ENCODE peak calls at places on chromosomes 4 and X, in five cellular contexts. T, A, V, O and B are unnamed samples.

GRCh38 chrX:143632625-143633387 is 3.1 kb downstream of the SLITRK4 start:
- ATAC-seq in T (no peak), V (no peak), A (no peak), O (no peak), B (no peak)

GRCh38 chrX:70134116-70134477 is 850 bp downstream of the IGBP1 start:
- ATAC-seq in V (peak; percentile 3), O (peak; percentile 47), T (peak; percentile 56), A (peak; percentile 26), B (no peak)

GRCh38 chr4:110653602-110654253 is 30.9 kb upstream of the PITX2 start:
- ATAC-seq in O (no peak), A (no peak), T (no peak), V (no peak), B (no peak)

GRCh38 chr4:103947617-103948016 is 227.8 kb upstream of the TACR3 start:
- ATAC-seq in A (no peak), T (no peak), O (no peak), V (no peak), B (no peak)

GRCh38 chrX:96909291-96909690 is 25.6 kb downstream of the RPA4 start:
- ATAC-seq in A (no peak), V (no peak), T (no peak), O (no peak), B (no peak)

GRCh38 chrX:9902651-9903050 is 64.5 kb upstream of the CLDN34 start:
- ATAC-seq in T (no peak), A (peak; percentile 43), V (no peak), O (no peak), B (no peak)

GRCh38 chrX:124337916-124338315 is 5.5 kb downstream of the TEX13D start:
- ATAC-seq in O (no peak), A (no peak), T (no peak), V (no peak), B (no peak)

GRCh38 chr4:40838742-40839141 is 89.0 kb downstream of the NSUN7 start:
- ATAC-seq in A (no peak), T (no peak), O (no peak), V (no peak), B (no peak)

GRCh38 chr4:99624141-99624719 is 33.4 kb downstream of the C4orf54 start:
- ATAC-seq in A (no peak), V (peak; percentile 62), O (no peak), T (no peak), B (peak; percentile 75)

GRCh38 chrX:115909017-115909416 is 261.5 kb upstream of the AGTR2 start:
- ATAC-seq in T (no peak), A (no peak), V (no peak), O (no peak), B (no peak)

GRCh38 chrX:130395341-130395740 is 6.4 kb upstream of the RBMX2 start:
- ATAC-seq in A (no peak), V (no peak), O (no peak), T (no peak), B (no peak)

GRCh38 chr4:44916406-44916805 is 190.1 kb upstream of the GNPDA2 start:
- ATAC-seq in A (no peak), O (no peak), T (no peak), V (no peak), B (no peak)

GRCh38 chr4:10100734-10101216 is 15.8 kb downstream of the WDR1 start:
- ATAC-seq in V (peak; percentile 27), O (peak; percentile 2), T (peak; percentile 5), A (no peak), B (peak; percentile 5)

GRCh38 chrX:123184199-123184857 is at the start of gene GRIA3:
- ATAC-seq in T (no peak), V (no peak), A (no peak), O (no peak), B (peak; percentile 32)

GRCh38 chrX:110853610-110854009 is 58.0 kb upstream of the CHRDL1 start:
- ATAC-seq in T (peak; percentile 40), O (peak; percentile 72), V (no peak), A (peak; percentile 61), B (no peak)

GRCh38 chr4:119490335-119490734 is 138.3 kb downstream of the PDE5A start:
- ATAC-seq in V (no peak), A (no peak), T (no peak), O (peak; percentile 84), B (no peak)

GRCh38 chr4:77073981-77074865 is 1.6 kb downstream of the CCNI start:
- ATAC-seq in A (no peak), V (no peak), O (no peak), T (peak; percentile 7), B (no peak)

GRCh38 chrX:41045960-41046567 is 39.2 kb upstream of the USP9X start:
- ATAC-seq in A (no peak), V (peak; percentile 59), T (peak; percentile 60), O (peak; percentile 26), B (peak; percentile 70)

GRCh38 chr4:99028187-99028586 is 32.7 kb downstream of the METAP1 start:
- ATAC-seq in T (no peak), A (no peak), V (no peak), O (peak; percentile 73), B (no peak)

GRCh38 chrX:70908541-70908940 is at the start of gene TEX11:
- ATAC-seq in O (no peak), V (no peak), T (peak; percentile 100), A (no peak), B (no peak)

GRCh38 chr4:142353149-142353738 is 492.9 kb downstream of the INPP4B start:
- ATAC-seq in V (no peak), T (no peak), A (peak; percentile 70), O (peak; percentile 48), B (peak; percentile 32)

GRCh38 chrX:151734446-151734845 is at the start of gene CNGA2:
- ATAC-seq in T (no peak), A (no peak), O (no peak), V (no peak), B (no peak)
- TF ChIP-seq POLR2A in T (no peak), A (no peak), O (no peak), V (no peak), B (no peak)

DNA sequence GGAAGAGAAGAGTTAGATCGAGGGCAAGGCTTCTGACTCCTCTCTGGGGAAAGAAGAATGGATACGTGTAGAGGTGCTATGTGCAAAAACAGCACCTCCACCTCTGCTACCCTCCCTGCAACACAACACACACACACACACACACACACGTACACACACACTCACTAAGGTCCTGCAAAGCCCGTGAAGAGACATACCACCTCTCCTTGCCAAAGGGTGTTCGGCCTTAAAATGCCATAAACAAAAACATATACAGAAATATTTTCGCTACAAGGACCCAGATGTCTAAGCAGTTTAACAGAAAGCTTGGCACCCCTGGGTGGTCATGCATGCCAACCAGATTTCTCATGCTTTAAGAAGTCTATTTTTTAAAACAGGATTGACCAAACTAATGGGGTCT is 1.5 kb downstream of the TIFA start:
- ATAC-seq in A (no peak), T (peak; percentile 20), O (no peak), V (no peak), B (no peak)
- H3K4me1 ChIP-seq in A (peaks cover 19% of the 10 kb centered on the region), T (peaks cover 11% of the 10 kb centered on the region), O (peaks cover 61% of the 10 kb centered on the region), V (peaks cover 18% of the 10 kb centered on the region), B (peaks cover 39% of the 10 kb centered on the region)

GRCh38 chrX:154398668-154399526 is 720 bp downstream of the RPL10 start:
- ATAC-seq in V (peak; percentile 84), A (peak; percentile 5), O (peak; percentile 2), T (peak; percentile 27), B (peak; percentile 63)
- TF ChIP-seq POLR2AphosphoS5 in V (no peak), A (no peak), O (no peak), T (no peak), B (no peak)

DNA sequence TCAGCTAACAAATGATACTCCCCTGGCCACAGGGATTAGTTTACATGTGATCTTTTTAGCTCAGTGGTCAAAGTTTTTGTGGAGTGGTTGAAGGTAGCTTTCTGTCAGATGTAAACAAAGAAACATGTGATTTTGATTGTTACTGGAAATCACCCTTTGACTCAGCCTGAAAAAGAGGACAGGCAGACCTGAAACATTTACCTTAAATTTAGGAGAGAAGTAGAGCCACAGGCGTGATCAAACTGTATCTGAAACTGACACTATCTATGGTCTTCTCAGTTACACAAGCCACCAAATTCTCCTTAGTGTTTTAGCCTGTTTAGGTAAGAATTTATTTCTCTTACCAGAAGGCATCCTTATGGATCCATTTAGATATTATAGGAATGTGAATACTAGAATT is 136.7 kb downstream of the CBLL2 start:
- ATAC-seq in O (no peak), V (no peak), A (no peak), T (no peak), B (no peak)
- TF ChIP-seq POLR2A in O (no peak), V (no peak), A (no peak), T (no peak), B (no peak)

GRCh38 chr4:155062948-155063347 is 145.5 kb upstream of the NPY2R start:
- ATAC-seq in V (no peak), T (no peak), O (no peak), A (no peak), B (no peak)

GRCh38 chr4:155060873-155061272 is 147.6 kb upstream of the NPY2R start:
- ATAC-seq in V (no peak), T (no peak), A (no peak), O (no peak), B (no peak)

GRCh38 chr4:155071962-155072361 is 136.5 kb upstream of the NPY2R start:
- ATAC-seq in O (no peak), T (no peak), V (no peak), A (no peak), B (no peak)

GRCh38 chr4:155072417-155072816 is 136.0 kb upstream of the NPY2R start:
- ATAC-seq in T (no peak), A (no peak), V (no peak), O (no peak), B (no peak)

DNA sequence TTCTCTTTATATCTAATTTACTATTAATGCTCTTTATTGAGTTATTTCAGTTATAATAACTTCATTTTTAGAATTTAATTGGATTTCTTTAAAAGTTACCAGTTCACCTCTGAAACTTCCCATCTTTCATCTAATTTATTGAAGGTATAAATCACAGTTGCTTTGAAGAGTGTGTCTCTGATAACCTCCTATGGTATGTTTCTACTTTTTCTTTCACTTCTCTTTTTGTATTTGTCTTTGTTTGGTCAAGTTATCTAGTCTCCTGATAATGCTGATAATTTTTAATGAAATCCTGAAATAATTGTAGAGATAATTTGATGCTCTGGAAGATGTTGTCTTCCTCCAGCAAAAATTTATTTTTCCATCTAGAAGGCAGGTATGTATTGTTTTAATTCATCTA is 141.6 kb upstream of the NPY2R start:
- ATAC-seq in V (no peak), T (no peak), O (no peak), A (no peak), B (no peak)
- H3K4me1 ChIP-seq in V (no peaks in the 10 kb centered on the region), T (no peaks in the 10 kb centered on the region), O (no peaks in the 10 kb centered on the region), A (no peaks in the 10 kb centered on the region), B (no peaks in the 10 kb centered on the region)

DNA sequence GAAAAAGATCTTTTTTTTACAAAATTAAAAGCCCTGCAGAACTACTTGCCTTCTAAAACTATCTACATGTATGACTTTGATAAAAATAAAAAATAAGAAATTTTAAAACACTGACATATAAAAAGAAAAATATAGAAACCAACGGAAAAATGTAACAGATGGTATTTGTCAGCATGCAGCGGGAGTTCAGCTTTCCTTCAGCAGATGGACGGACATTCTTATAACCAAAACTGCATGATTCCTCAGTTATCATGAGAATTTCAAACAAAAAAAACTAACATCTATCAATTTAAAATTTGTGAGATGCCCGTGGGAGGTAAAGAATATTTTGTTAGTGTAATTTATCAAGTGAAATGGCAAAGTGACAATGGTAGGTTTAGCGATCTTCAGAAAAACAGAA is 23.2 kb downstream of the RWDD4 start:
- ATAC-seq in A (no peak), V (no peak), T (no peak), O (no peak), B (no peak)
- TF ChIP-seq POLR2AphosphoS5 in A (no peak), V (no peak), T (no peak), O (no peak), B (no peak)